ENCODE peak calls at places on chromosomes 1 and 21, in eight cellular contexts. T is GM12878, S is left ventricle myocardium inferior, P is GM12865, Q is AG09309, C is colonic mucosa, N is IMR-90, G is cardiac muscle cell. F is an unnamed sample.

GRCh38 chr1:86194491-86195034 is 38.0 kb upstream of the COL24A1 start:
- DNase-seq in T (no peak), S (no peak), P (no peak), Q (no peak), C (no peak), N (no peak), G (no peak), F (no peak)

GRCh38 chr1:229434005-229434640 is at the start of gene ACTA1:
- DNase-seq in T (no peak), S (peak), P (no peak), Q (no peak), C (no peak), N (no peak), G (peak), F (no peak)

GRCh38 chr1:169108897-169109560 is 2.5 kb downstream of the ATP1B1 start:
- DNase-seq in T (no peak), S (peak), P (peak), Q (no peak), C (peak), N (peak), G (peak), F (peak)

GRCh38 chr1:203462878-203463277 is 12.7 kb upstream of the PRELP start:
- DNase-seq in T (no peak), S (no peak), P (no peak), Q (peak), C (no peak), N (peak), G (no peak), F (no peak)

GRCh38 chr1:40264354-40264781 is 6.3 kb downstream of the ZMPSTE24 start:
- DNase-seq in T (no peak), S (no peak), P (no peak), Q (no peak), C (no peak), N (peak), G (no peak), F (peak)

GRCh38 chr1:101041300-101041699 is 15.7 kb upstream of the DPH5 start:
- DNase-seq in T (no peak), S (no peak), P (no peak), Q (no peak), C (no peak), N (no peak), G (no peak), F (no peak)

GRCh38 chr1:53406551-53407235 is 52.5 kb upstream of the DMRTB1 start:
- DNase-seq in T (no peak), S (no peak), P (no peak), Q (no peak), C (no peak), N (no peak), G (no peak), F (peak)

GRCh38 chr1:115666702-115667101 is 24.9 kb downstream of the VANGL1 start:
- DNase-seq in T (no peak), S (peak), P (no peak), Q (no peak), C (no peak), N (no peak), G (no peak), F (no peak)

GRCh38 chr1:102628008-102628736 is 480.1 kb downstream of the COL11A1 start:
- DNase-seq in T (no peak), S (no peak), P (no peak), Q (no peak), C (no peak), N (no peak), G (no peak), F (no peak)

GRCh38 chr1:50981741-50982140 is 11.7 kb downstream of the CDKN2C start:
- DNase-seq in T (no peak), S (no peak), P (no peak), Q (no peak), C (no peak), N (no peak), G (no peak), F (no peak)

GRCh38 chr1:110634455-110635281 is 28.5 kb upstream of the KCNA2 start:
- DNase-seq in T (peak), S (peak), P (peak), Q (no peak), C (peak), N (peak), G (no peak), F (peak)

GRCh38 chr1:13450204-13450603 is 40.0 kb downstream of the PRAMEF20 start:
- DNase-seq in T (no peak), S (no peak), P (no peak), Q (no peak), C (no peak), N (no peak), G (no peak), F (no peak)

GRCh38 chr1:207873055-207873890 is 37.7 kb downstream of the CD34 start:
- DNase-seq in T (no peak), S (no peak), P (peak), Q (no peak), C (no peak), N (no peak), G (peak), F (peak)

GRCh38 chr1:46399307-46399706 is 5.2 kb downstream of the FAAH start:
- DNase-seq in T (no peak), S (no peak), P (no peak), Q (no peak), C (no peak), N (no peak), G (peak), F (no peak)

GRCh38 chr1:170309389-170310013 is 163.7 kb downstream of the NTMT2 start:
- DNase-seq in T (no peak), S (no peak), P (no peak), Q (peak), C (no peak), N (peak), G (peak), F (no peak)

GRCh38 chr1:202850593-202851362 is 38.2 kb downstream of the RABIF start:
- DNase-seq in T (no peak), S (no peak), P (no peak), Q (no peak), C (no peak), N (no peak), G (no peak), F (no peak)

GRCh38 chr21:43909736-43910455 is 44.9 kb downstream of the AGPAT3 start:
- DNase-seq in T (no peak), S (no peak), P (no peak), Q (no peak), C (no peak), N (no peak), G (no peak), F (peak)

GRCh38 chr1:172845371-172845770 is 186.5 kb downstream of the FASLG start:
- DNase-seq in T (no peak), S (no peak), P (peak), Q (no peak), C (no peak), N (peak), G (no peak), F (peak)

GRCh38 chr1:75796376-75797272 is at the start of gene MSH4:
- DNase-seq in T (no peak), S (no peak), P (peak), Q (no peak), C (no peak), N (no peak), G (no peak), F (peak)

GRCh38 chr1:108107658-108108057 is 92.5 kb downstream of the SLC25A24 start:
- DNase-seq in T (no peak), S (no peak), P (no peak), Q (peak), C (no peak), N (peak), G (no peak), F (no peak)

GRCh38 chr1:247367786-247368342 is 36.2 kb upstream of the ZNF496 start:
- DNase-seq in T (no peak), S (no peak), P (peak), Q (no peak), C (no peak), N (peak), G (no peak), F (no peak)

GRCh38 chr1:100575406-100575805 is 37.5 kb downstream of the GPR88 start:
- DNase-seq in T (no peak), S (no peak), P (peak), Q (no peak), C (no peak), N (no peak), G (no peak), F (no peak)

GRCh38 chr1:19328486-19328885 is 16.4 kb downstream of the SLC66A1 start:
- DNase-seq in T (no peak), S (no peak), P (no peak), Q (no peak), C (no peak), N (no peak), G (no peak), F (no peak)

GRCh38 chr1:202133989-202134388 is 10.5 kb downstream of the ARL8A start:
- DNase-seq in T (no peak), S (no peak), P (no peak), Q (no peak), C (no peak), N (no peak), G (no peak), F (no peak)

GRCh38 chr1:54335396-54336056 is 70.7 kb downstream of the SSBP3 start:
- DNase-seq in T (no peak), S (peak), P (no peak), Q (peak), C (peak), N (peak), G (no peak), F (no peak)

GRCh38 chr1:232978091-232978634 is 27.8 kb downstream of the NTPCR start:
- DNase-seq in T (no peak), S (no peak), P (peak), Q (no peak), C (no peak), N (peak), G (no peak), F (peak)

GRCh38 chr1:227343201-227343600 is 24.9 kb upstream of the CDC42BPA start:
- DNase-seq in T (no peak), S (no peak), P (no peak), Q (no peak), C (no peak), N (peak), G (no peak), F (no peak)

GRCh38 chr1:17735340-17735739 is 19.8 kb upstream of the ACTL8 start:
- DNase-seq in T (no peak), S (no peak), P (no peak), Q (no peak), C (no peak), N (no peak), G (no peak), F (no peak)

GRCh38 chr1:195462646-195463045 is 1145.6 kb downstream of the KCNT2 start:
- DNase-seq in T (no peak), S (no peak), P (no peak), Q (no peak), C (no peak), N (peak), G (no peak), F (no peak)

DNA sequence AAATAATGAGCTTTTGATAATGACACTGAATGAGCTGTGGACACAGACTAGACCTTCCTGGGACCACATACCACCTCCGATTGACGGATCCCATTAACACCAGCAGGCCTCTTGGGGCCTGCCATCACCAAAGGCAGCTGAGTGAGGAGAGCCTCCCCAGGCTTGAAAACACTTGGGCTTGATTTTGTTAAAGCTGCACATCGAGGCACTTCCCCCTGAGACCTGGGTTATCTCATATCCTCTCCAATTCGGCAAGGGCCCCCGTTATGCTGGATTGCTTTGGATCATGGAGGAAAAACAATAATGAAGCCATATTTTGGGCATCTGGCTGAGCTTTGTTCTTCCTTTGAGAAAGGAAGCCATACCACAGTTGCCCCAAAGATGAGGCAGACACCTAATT is 143.0 kb downstream of the AJAP1 start:
- DNase-seq in T (no peak), S (no peak), P (no peak), Q (no peak), C (no peak), N (no peak), G (no peak), F (peak)
- TF ChIP-seq CTCF in T (no peak), S (no peak), P (no peak), Q (no peak), C (no peak), N (no peak), G (no peak), F (no peak)

GRCh38 chr1:184664042-184664659 is 90.5 kb downstream of the EDEM3 start:
- DNase-seq in T (no peak), S (peak), P (peak), Q (peak), C (peak), N (peak), G (peak), F (peak)
- TF ChIP-seq CTCF in T (peak), S (peak), P (peak), Q (peak), C (peak), N (peak), G (peak), F (peak)

GRCh38 chr1:155057788-155058211 is 5.7 kb upstream of the EFNA4 start:
- DNase-seq in T (no peak), S (no peak), P (no peak), Q (no peak), C (no peak), N (no peak), G (no peak), F (no peak)
- TF ChIP-seq CTCF in T (peak), S (peak), P (peak), Q (no peak), C (no peak), N (no peak), G (no peak), F (no peak)

DNA sequence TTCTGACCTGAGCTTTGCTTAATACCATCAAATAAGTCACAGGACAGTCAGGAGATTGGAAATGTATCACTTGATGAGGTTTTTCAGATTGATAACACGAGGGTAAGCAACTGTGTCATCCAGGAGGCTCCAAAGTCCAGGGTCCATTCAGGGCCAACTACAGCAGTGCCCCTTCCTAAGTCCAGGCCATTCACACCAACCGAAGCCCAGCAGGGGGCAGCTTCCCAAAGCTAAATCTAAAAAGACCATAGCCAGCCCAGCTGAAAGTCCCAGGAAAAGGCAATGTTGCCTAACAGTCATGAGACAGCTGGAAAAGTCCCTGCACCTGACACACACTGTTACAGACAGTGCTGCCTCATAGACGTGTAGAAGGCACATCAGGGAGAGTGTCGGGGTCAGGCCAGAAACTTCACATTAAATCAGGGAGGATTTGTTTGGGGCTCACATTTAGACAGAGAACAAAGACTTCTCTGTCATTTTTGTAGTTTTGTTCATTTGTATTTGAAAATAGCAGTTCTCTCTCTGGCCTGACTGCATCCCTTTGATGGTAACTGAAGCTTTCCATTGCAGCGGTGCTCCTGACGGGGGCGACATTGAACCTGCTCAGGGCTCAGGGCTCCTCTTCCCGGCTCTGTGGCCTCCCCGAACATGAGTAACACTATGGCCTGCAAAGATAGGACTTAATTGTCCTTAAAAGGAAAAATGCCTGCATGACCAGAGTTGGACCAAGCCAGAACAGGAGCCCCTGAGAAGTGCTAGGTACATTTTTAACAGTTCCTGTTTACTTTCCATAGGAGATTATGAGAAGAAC is 200.4 kb downstream of the NRIP1 start:
- DNase-seq in T (no peak), S (peak), P (peak), Q (peak), C (peak), N (peak), G (peak), F (no peak)
- TF ChIP-seq CTCF in T (peak), S (peak), P (peak), Q (peak), C (peak), N (peak), G (peak), F (peak)

GRCh38 chr21:21236981-21237380 is 238.8 kb downstream of the NCAM2 start:
- DNase-seq in T (no peak), S (no peak), P (no peak), Q (no peak), C (no peak), N (no peak), G (no peak), F (no peak)

GRCh38 chr21:21226472-21226871 is 228.3 kb downstream of the NCAM2 start:
- DNase-seq in T (no peak), S (no peak), P (no peak), Q (no peak), C (no peak), N (peak), G (no peak), F (no peak)

GRCh38 chr21:21230672-21231071 is 232.5 kb downstream of the NCAM2 start:
- DNase-seq in T (no peak), S (no peak), P (no peak), Q (no peak), C (no peak), N (peak), G (peak), F (no peak)

GRCh38 chr21:21232320-21232719 is 234.1 kb downstream of the NCAM2 start:
- DNase-seq in T (no peak), S (no peak), P (no peak), Q (no peak), C (no peak), N (peak), G (peak), F (no peak)
- TF ChIP-seq CTCF in T (no peak), S (peak), P (no peak), Q (peak), C (peak), N (peak), G (peak), F (no peak)

GRCh38 chr1:171566467-171566866 is 55.6 kb upstream of the MYOCOS start:
- DNase-seq in T (no peak), S (no peak), P (no peak), Q (no peak), C (no peak), N (no peak), G (no peak), F (no peak)
- TF ChIP-seq CTCF in T (peak), S (no peak), P (no peak), Q (peak), C (no peak), N (no peak), G (no peak), F (no peak)

DNA sequence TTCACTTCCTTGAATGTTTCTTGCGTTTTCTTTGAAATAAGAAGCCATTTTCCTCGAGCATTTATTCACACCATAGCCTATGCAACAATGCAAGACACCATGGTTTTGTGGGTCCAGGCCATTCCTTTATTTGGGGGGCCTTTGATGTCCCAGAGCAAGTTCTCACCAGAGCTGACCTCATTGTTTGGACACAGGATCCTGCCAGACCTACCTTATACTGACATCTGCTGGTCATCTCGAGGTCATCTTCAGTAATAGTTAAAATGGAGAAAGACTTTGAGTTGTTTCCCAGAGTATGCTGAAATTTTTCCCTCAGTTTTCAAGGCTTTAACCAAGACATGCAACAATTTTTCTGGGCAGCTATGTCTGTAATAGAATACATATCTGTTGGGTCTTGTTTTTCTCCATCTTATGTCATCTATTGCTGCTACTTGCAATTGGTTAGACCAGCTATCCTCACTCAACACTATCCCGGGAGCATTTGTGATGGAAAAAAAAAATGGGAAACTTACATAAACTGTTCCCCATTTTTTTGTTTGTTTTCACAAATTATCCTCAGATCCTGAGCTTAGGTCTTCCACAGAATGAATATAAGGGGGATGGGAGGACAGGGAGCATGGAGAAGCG is 34.0 kb upstream of the BACE2 start:
- DNase-seq in T (no peak), S (no peak), P (peak), Q (peak), C (no peak), N (peak), G (peak), F (peak)
- TF ChIP-seq CTCF in T (peak), S (peak), P (peak), Q (peak), C (peak), N (peak), G (peak), F (peak)

DNA sequence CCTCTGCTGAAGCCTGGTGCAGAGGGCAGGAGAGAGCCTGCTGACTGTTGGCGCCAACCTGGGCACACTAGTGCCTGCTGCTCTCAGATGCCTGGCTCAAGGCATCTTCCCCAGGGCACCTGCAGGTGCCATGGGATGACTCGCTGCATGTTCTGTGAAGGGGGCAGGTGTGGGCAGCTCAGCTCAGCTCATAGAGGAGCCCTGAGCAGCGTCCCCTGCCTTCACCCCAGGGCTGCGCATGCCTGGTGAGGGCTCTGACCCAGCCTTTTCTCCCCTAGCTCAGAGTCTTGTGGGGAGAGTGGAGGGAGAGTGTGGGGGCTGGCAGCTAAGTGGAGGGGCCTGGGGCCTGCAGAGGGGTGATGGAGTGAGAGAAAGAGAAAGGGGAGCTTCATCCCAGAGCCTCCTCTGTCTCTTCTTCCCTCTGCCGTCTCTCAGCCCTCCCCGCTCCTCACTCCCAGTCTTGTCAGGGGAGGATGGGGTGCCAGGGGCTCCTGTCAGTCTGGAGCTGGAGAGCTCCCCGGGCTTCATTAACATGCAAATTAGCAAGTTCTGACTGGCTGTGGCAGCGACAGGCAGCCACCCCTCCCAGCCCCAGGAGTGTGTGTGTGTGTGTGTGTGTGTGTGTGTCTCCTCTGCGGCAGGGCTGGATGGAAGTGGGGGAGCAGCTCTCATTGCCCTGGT is 33.8 kb downstream of the FOXO6 start:
- DNase-seq in T (no peak), S (no peak), P (no peak), Q (no peak), C (no peak), N (no peak), G (peak), F (no peak)
- TF ChIP-seq CTCF in T (no peak), S (no peak), P (no peak), Q (no peak), C (no peak), N (no peak), G (no peak), F (no peak)

F was measured in GM13976.